ENCODE peak calls at places on chromosomes 2 and 18, in four cellular contexts. T is uterus, Z is stomach, J is IMR-90. U is an unnamed sample.
A peak's percentile ranks its signal among the peaks of the same experiment; 100 is the strongest.

GRCh38 chr2:101843048-101843447 is 145.5 kb downstream of the MAP4K4 start:
- DNase-seq in Z (no peak), T (peak; percentile 48), J (no peak), U (no peak)

GRCh38 chr18:59033361-59033760 is 106.3 kb upstream of the SEC11C start:
- DNase-seq in T (no peak), Z (no peak), J (peak; percentile 3), U (no peak)

GRCh38 chr18:41982942-41983660 is 28.1 kb downstream of the PIK3C3 start:
- DNase-seq in J (peak; percentile 20), T (no peak), Z (no peak), U (no peak)

GRCh38 chr2:67663776-67664175 is 266.6 kb downstream of the ETAA1 start:
- DNase-seq in T (no peak), Z (no peak), J (no peak), U (no peak)

GRCh38 chr2:2750867-2751714 is 420.0 kb upstream of the MYT1L start:
- DNase-seq in Z (no peak), J (no peak), T (no peak), U (no peak)

GRCh38 chr2:25420820-25421237 is 79.1 kb upstream of the DNMT3A start:
- DNase-seq in J (no peak), T (no peak), Z (no peak), U (no peak)

GRCh38 chr2:199739413-199740110 is 111.4 kb downstream of the FTCDNL1 start:
- DNase-seq in Z (peak; percentile 68), T (peak; percentile 60), J (peak; percentile 52), U (peak; percentile 75)

GRCh38 chr2:232761301-232761907 is 15.0 kb downstream of the KCNJ13 start:
- DNase-seq in Z (peak; percentile 28), T (no peak), J (peak; percentile 41), U (peak; percentile 28)

GRCh38 chr2:240644171-240644651 is 18.9 kb downstream of the GPR35 start:
- DNase-seq in Z (peak; percentile 11), T (peak; percentile 10), J (no peak), U (no peak)

GRCh38 chr18:40841473-40841872 is 1113.6 kb upstream of the PIK3C3 start:
- DNase-seq in Z (no peak), J (peak; percentile 74), T (no peak), U (no peak)

GRCh38 chr2:165522746-165523145 is 53.2 kb downstream of the CSRNP3 start:
- DNase-seq in J (no peak), T (no peak), Z (no peak), U (no peak)

GRCh38 chr2:115194623-115195022 is 752.2 kb downstream of the DPP10 start:
- DNase-seq in Z (no peak), J (no peak), T (no peak), U (no peak)

GRCh38 chr2:230234845-230235244 is 9.3 kb downstream of the SP140 start:
- DNase-seq in J (peak; percentile 15), Z (no peak), T (no peak), U (no peak)

GRCh38 chr2:33240178-33240577 is 236.3 kb upstream of the RASGRP3 start:
- DNase-seq in J (peak; percentile 92), Z (no peak), T (no peak), U (no peak)

GRCh38 chr2:235538989-235539388 is 45.1 kb downstream of the AGAP1 start:
- DNase-seq in Z (no peak), J (no peak), T (no peak), U (no peak)

GRCh38 chr2:220775856-220776467 is 796.1 kb downstream of the EPHA4 start:
- DNase-seq in J (peak; percentile 20), T (no peak), Z (no peak), U (no peak)

GRCh38 chr2:233118601-233119000 is 58.5 kb downstream of the INPP5D start:
- DNase-seq in T (no peak), Z (no peak), J (no peak), U (peak; percentile 92)

GRCh38 chr2:226354434-226354833 is 445.2 kb downstream of the IRS1 start:
- DNase-seq in J (peak; percentile 74), T (no peak), Z (no peak), U (no peak)

GRCh38 chr2:217653240-217653639 is 349.6 kb downstream of the TNS1 start:
- DNase-seq in Z (no peak), T (peak; percentile 71), J (peak; percentile 89), U (peak; percentile 42)

DNA sequence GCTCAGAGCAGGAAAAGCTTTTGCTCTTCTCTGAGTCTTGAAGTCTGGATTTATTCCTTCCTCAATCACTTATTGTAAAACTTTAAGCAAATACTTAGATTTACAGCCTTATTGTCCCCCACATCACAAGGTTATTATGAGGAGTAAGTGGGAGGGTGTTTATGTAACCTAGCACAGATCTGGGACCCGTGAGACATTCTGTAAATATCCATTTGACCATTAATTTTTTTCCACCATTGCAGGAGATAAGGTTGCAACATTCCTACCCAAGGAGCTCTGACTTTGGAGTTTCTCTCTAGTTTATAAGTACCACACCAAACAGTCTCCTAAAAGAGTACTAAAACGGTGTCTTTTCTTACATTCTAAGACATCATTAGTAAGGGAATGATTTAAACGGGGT is 52.1 kb upstream of the CTIF start:
- DNase-seq in T (no peak), J (peak; percentile 77), Z (no peak), U (no peak)
- H3K4me3 ChIP-seq in T (no peak overlapping the region), J (no peak overlapping the region), Z (no peak overlapping the region), U (no peak overlapping the region)

GRCh38 chr2:207532676-207533075 is 2.9 kb downstream of the CREB1 start:
- DNase-seq in T (no peak), J (no peak), Z (no peak), U (no peak)

GRCh38 chr2:207531024-207531411 is 1.3 kb downstream of the CREB1 start:
- DNase-seq in Z (no peak), T (no peak), J (no peak), U (no peak)

GRCh38 chr2:207529330-207530159 is at the start of gene CREB1:
- DNase-seq in J (peak; percentile 98), Z (peak; percentile 99), T (peak; percentile 100), U (peak; percentile 97)

GRCh38 chr2:207528980-207529329 is 807 bp upstream of the CREB1 start:
- DNase-seq in J (no peak), T (peak; percentile 61), Z (peak; percentile 31), U (peak; percentile 54)

DNA sequence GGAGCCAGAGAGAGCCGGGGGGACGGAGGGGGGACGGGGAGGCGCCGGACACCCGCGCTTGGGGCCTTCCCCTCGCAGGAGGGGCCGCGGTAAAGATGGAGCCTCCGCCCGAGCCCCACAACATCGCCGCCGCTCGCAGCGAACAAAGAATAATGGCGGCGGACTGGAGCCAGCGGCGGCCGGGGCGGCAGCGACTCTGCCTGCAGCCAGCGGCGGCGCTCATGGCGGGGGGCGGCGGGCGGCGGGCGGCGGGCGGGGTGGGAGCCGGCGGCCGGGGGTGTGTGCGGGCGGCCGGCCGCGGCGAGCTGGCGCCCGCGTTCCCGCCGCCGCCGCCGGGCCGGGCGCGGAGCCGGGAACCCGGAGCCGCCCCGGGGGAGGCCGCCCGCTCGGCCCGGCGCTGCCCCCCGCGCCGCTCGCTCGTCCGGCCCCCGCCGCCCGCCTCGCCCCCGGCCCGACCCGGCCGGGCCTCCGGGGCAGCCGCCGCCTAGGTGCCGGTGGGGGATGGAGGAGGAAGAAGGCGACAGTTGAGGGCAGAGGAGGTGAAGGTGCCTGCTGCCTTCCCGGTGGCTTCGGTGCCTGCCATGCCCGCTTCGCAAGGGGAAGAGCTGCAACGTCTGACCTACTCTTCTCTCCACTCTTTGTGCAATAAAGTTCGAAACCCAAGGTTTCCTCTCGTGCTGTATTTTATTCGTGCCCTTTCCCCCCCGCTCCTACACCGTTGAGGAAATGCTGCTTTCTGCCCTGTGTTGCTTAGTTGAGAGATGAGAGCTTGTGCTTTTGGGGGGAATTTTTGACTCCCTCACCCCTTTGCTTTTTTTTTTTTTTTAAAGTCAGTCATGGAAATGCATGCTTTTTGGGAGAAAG is 630 bp downstream of the CREB1 start:
- DNase-seq in T (peak; percentile 40), Z (peak; percentile 54), J (no peak), U (peak; percentile 58)
- TF ChIP-seq POLR2A in T (no peak), Z (no peak), J (no peak), U (no peak)

GRCh38 chr2:236875906-236876505 is 209.7 kb upstream of the COPS8 start:
- DNase-seq in J (no peak), T (no peak), Z (no peak), U (no peak)
- H3K4me1 ChIP-seq in J (no peaks in the 10 kb centered on the region), T (no peaks in the 10 kb centered on the region), Z (no peaks in the 10 kb centered on the region), U (peaks cover 8% of the 10 kb centered on the region)

GRCh38 chr18:79952457-79952995 is 1.1 kb upstream of the SLC66A2 start:
- DNase-seq in T (no peak), J (no peak), Z (peak; percentile 24), U (no peak)

GRCh38 chr18:79954791-79955190 is 3.3 kb upstream of the SLC66A2 start:
- DNase-seq in Z (no peak), T (no peak), J (no peak), U (no peak)

GRCh38 chr18:79951545-79952456 is at the start of gene SLC66A2:
- DNase-seq in J (peak; percentile 83), T (peak; percentile 95), Z (peak; percentile 94), U (peak; percentile 94)

GRCh38 chr18:79953921-79954651 is 2.6 kb upstream of the SLC66A2 start:
- DNase-seq in Z (no peak), J (no peak), T (no peak), U (no peak)

GRCh38 chr18:79952996-79953559 is 1.6 kb upstream of the SLC66A2 start:
- DNase-seq in J (no peak), Z (peak; percentile 13), T (no peak), U (no peak)
- H3K4me3 ChIP-seq in J (peak overlapping the region; percentile 59), Z (no peak overlapping the region), T (no peak overlapping the region), U (no peak overlapping the region)

DNA sequence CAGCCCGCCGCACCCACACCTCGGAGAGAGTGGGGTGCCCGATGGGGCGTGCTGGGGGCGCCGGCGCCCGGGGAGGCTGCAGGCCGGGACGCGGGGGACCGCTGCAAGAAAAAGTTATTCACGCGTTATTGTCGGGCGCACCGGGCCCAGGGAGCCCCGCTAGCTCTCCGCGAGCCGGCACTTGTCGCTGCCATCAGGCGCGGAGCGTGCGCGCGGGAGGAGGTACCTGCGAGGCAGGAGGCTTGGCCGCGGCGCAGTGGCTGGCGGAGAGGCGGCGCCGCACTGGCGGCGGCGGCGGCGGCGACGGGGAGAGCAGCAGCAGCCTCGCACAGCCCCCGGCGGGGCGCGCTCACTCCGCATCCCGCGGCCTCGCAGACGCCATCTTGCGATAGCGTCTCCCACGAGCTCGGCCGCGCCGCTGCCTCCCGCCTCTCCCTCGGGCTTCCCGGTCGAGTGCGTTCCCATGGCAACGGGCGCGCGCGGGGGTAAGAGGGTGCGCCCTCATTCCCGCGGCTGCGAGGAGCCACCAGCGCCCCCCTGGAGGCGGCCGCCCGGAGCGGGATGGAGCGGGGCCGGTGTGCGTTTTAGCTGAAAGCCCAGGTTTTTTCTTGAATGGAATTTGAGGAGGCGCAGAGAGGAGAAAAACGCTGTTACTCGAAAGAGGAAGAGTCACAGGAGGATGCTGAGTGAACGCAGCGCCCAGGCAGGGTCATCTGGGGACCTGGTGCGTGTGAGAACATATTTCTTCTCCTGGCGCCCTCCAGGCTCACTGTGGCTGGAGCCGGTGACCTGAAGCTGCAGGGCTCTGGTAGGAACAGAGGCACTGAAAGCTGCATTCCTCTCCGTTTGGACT is at the start of gene CHN1:
- DNase-seq in Z (peak; percentile 49), T (peak; percentile 70), J (peak; percentile 69), U (peak; percentile 59)
- TF ChIP-seq POLR2A in Z (no peak), T (no peak), J (no peak), U (no peak)

GRCh38 chr2:109234355-109234754 is 105.3 kb downstream of the SH3RF3 start:
- DNase-seq in J (no peak), T (no peak), Z (no peak), U (no peak)
- H3K4me1 ChIP-seq in J (peaks cover 23% of the 10 kb centered on the region), T (peaks cover 3% of the 10 kb centered on the region), Z (peaks cover 21% of the 10 kb centered on the region), U (peaks cover 12% of the 10 kb centered on the region)

U was measured in body of pancreas.